ENCODE peak calls at places on chromosomes 4 and X, in seven cellular contexts. F, C, S, J, R, V and N are unnamed samples. For H3K4me1, the result is how much of the 10 kb centered on the place peaks cover.

GRCh38 chrX:12269484-12269883 is 131.2 kb downstream of the FRMPD4 start:
- DNase-seq in F (no peak), C (no peak), S (no peak), J (no peak), R (no peak), V (no peak), N (no peak)

GRCh38 chr4:168784786-168785461 is 225.1 kb downstream of the CBR4 start:
- DNase-seq in F (no peak), C (no peak), S (no peak), J (no peak), R (no peak), V (no peak), N (no peak)

GRCh38 chrX:97672138-97672537 is 788.4 kb downstream of the RPA4 start:
- DNase-seq in F (no peak), C (no peak), S (no peak), J (no peak), R (no peak), V (no peak), N (no peak)

GRCh38 chr4:145340071-145340695 is 141.5 kb upstream of the SMAD1 start:
- DNase-seq in F (no peak), C (no peak), S (no peak), J (no peak), R (no peak), V (no peak), N (no peak)

GRCh38 chr4:24912252-24913098 is at the start of gene CCDC149:
- DNase-seq in F (peak), C (peak), S (peak), J (peak), R (no peak), V (peak), N (no peak)

GRCh38 chr4:10115657-10116624 is 658 bp downstream of the WDR1 start:
- DNase-seq in F (peak), C (peak), S (peak), J (peak), R (peak), V (no peak), N (no peak)

GRCh38 chr4:37400326-37400881 is 155.9 kb downstream of the NWD2 start:
- DNase-seq in F (no peak), C (no peak), S (no peak), J (no peak), R (peak), V (no peak), N (no peak)

GRCh38 chr4:151429957-151430548 is 21.1 kb downstream of the FHIP1A start:
- DNase-seq in F (no peak), C (no peak), S (no peak), J (no peak), R (no peak), V (no peak), N (no peak)

GRCh38 chrX:18377802-18378201 is 23.3 kb upstream of the SCML2 start:
- DNase-seq in F (peak), C (peak), S (peak), J (peak), R (no peak), V (no peak), N (no peak)

GRCh38 chr4:147794787-147795413 is 63.0 kb downstream of the ARHGAP10 start:
- DNase-seq in F (no peak), C (peak), S (no peak), J (no peak), R (no peak), V (no peak), N (no peak)

GRCh38 chrX:49270249-49270921 is 792 bp downstream of the PPP1R3F start:
- DNase-seq in F (no peak), C (no peak), S (no peak), J (peak), R (no peak), V (no peak), N (no peak)

GRCh38 chr4:180377741-180378140 is 1865.5 kb upstream of the TENM3 start:
- DNase-seq in F (no peak), C (no peak), S (no peak), J (no peak), R (no peak), V (no peak), N (no peak)

GRCh38 chrX:80223922-80224579 is 196.2 kb upstream of the TENT5D start:
- DNase-seq in F (no peak), C (no peak), S (no peak), J (peak), R (no peak), V (no peak), N (no peak)

GRCh38 chr4:39062094-39062493 is at the start of gene KLHL5:
- DNase-seq in F (no peak), C (no peak), S (no peak), J (peak), R (no peak), V (no peak), N (no peak)

GRCh38 chr4:3037957-3038451 is 36.3 kb downstream of the HTT-AS start:
- DNase-seq in F (no peak), C (no peak), S (no peak), J (no peak), R (no peak), V (no peak), N (no peak)

GRCh38 chrX:13900351-13900750 is 83.5 kb upstream of the GPM6B start:
- DNase-seq in F (no peak), C (no peak), S (no peak), J (no peak), R (no peak), V (no peak), N (no peak)

GRCh38 chr4:3494501-3494900 is 31.4 kb downstream of the DOK7 start:
- DNase-seq in F (no peak), C (no peak), S (no peak), J (no peak), R (no peak), V (no peak), N (no peak)

GRCh38 chr4:41509411-41510008 is 28.4 kb upstream of the LIMCH1 start:
- DNase-seq in F (no peak), C (no peak), S (no peak), J (no peak), R (no peak), V (no peak), N (no peak)

GRCh38 chr4:10041036-10041435 is 19.7 kb upstream of the SLC2A9 start:
- DNase-seq in F (no peak), C (no peak), S (no peak), J (no peak), R (no peak), V (no peak), N (no peak)

DNA sequence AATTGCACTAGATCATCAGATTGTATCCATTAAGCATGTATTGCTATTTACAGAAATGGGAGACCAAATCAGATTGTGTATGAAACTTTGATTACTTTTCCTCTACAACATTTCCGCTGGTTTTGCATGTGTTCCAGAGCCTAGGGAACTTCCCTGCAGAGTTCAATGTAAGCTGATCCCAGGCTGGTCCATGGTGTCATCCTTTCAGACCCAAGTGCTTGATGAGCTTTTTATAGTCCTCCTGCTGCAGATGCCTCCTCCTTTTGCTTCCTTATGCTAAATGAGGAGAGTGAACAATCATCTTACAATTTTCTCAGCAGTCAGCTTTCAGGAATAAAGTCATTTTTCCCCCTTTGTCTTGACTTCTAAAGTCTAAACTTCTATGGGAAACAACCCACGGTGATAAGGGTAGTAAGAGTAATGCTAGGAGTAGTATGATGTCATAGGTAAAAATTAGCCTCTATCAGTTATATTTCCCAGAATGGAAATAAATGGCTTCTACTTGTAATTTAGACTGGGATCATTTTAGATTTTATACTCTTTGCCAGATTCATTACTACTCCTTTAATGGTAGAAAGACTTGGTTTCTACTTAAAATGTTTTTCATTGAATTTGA is 55.1 kb upstream of the SLC4A4 start:
- DNase-seq in F (no peak), C (no peak), S (no peak), J (no peak), R (no peak), V (no peak), N (no peak)
- TF ChIP-seq CTCF in F (no peak), C (no peak), S (no peak), J (no peak), R (no peak), V (no peak), N (no peak)

GRCh38 chr4:19381068-19381467 is 870.6 kb upstream of the SLIT2 start:
- DNase-seq in F (no peak), C (no peak), S (no peak), J (no peak), R (no peak), V (no peak), N (no peak)

GRCh38 chr4:19382993-19383392 is 868.7 kb upstream of the SLIT2 start:
- DNase-seq in F (no peak), C (no peak), S (no peak), J (no peak), R (no peak), V (no peak), N (no peak)

GRCh38 chr4:19386786-19387185 is 864.9 kb upstream of the SLIT2 start:
- DNase-seq in F (no peak), C (no peak), S (no peak), J (no peak), R (no peak), V (no peak), N (no peak)
- TF ChIP-seq SIN3A in F (no peak), C (no peak), S (no peak), J (no peak), R (no peak), V (no peak), N (no peak)

GRCh38 chr4:8279321-8280157 is 10.0 kb downstream of the HTRA3 start:
- DNase-seq in F (no peak), C (no peak), S (no peak), J (no peak), R (no peak), V (no peak), N (no peak)
- H3K4me1 ChIP-seq in F (under half), C (under half), S (under half), J (under half), R (under half), V (under half), N (under half)

GRCh38 chr4:117135634-117136354 is 50.4 kb upstream of the TRAM1L1 start:
- DNase-seq in F (no peak), C (no peak), S (no peak), J (no peak), R (no peak), V (no peak), N (no peak)

GRCh38 chr4:117137143-117137542 is 51.8 kb upstream of the TRAM1L1 start:
- DNase-seq in F (peak), C (no peak), S (no peak), J (no peak), R (no peak), V (no peak), N (peak)

GRCh38 chr4:117134386-117134785 is 49.0 kb upstream of the TRAM1L1 start:
- DNase-seq in F (peak), C (peak), S (no peak), J (peak), R (peak), V (no peak), N (peak)
- TF ChIP-seq CTCF in F (peak), C (peak), S (no peak), J (peak), R (peak), V (peak), N (peak)